ENCODE peak calls at places on chromosomes 12 and 14, in nine cellular contexts. O, K, I, T, R, H, E, P and J are unnamed samples. For H3K9me3 and H3K4me1, the result is how much of the 10 kb centered on the place peaks cover.

GRCh38 chr12:49515266-49515665 is 23.6 kb upstream of the KCNH3 start:
- DNase-seq in H (no peak), O (no peak), P (no peak), T (no peak), E (no peak), R (no peak), K (no peak), I (peak), J (no peak)

GRCh38 chr12:15621140-15621539 is 168.0 kb downstream of the EPS8 start:
- DNase-seq in O (no peak), E (no peak), P (no peak), T (no peak), I (no peak), R (no peak), K (no peak), H (no peak), J (no peak)

GRCh38 chr12:52074656-52075408 is 4.7 kb upstream of the SMIM41 start:
- DNase-seq in T (no peak), K (no peak), O (no peak), E (no peak), R (no peak), P (peak), H (no peak), I (no peak), J (no peak)

GRCh38 chr14:76151398-76152332 is at the start of gene GPATCH2L:
- DNase-seq in I (peak), T (peak), E (peak), H (peak), R (peak), P (peak), O (peak), K (peak), J (peak)

GRCh38 chr12:47825239-47825639 is 5.5 kb upstream of the HDAC7 start:
- DNase-seq in I (no peak), O (no peak), H (peak), T (no peak), R (no peak), P (no peak), K (no peak), E (peak), J (no peak)

GRCh38 chr14:60092516-60092915 is 793 bp downstream of the PCNX4 start:
- DNase-seq in H (no peak), R (no peak), O (peak), P (no peak), I (peak), T (no peak), K (peak), E (peak), J (peak)

GRCh38 chr12:109089683-109090082 is 3.6 kb downstream of the ALKBH2 start:
- DNase-seq in R (no peak), H (no peak), O (no peak), P (no peak), E (no peak), K (no peak), T (no peak), I (no peak), J (no peak)

GRCh38 chr14:105899657-105900397 is 373.4 kb downstream of the TMEM121 start:
- DNase-seq in K (no peak), I (no peak), R (no peak), H (peak), O (no peak), E (no peak), T (no peak), P (peak), J (no peak)

GRCh38 chr12:82593901-82594396 is 92.8 kb upstream of the TMTC2 start:
- DNase-seq in I (no peak), T (no peak), P (no peak), E (no peak), K (no peak), R (peak), H (no peak), O (no peak), J (peak)

GRCh38 chr14:89000007-89000942 is 175.8 kb downstream of the TTC8 start:
- DNase-seq in P (no peak), K (peak), I (peak), E (no peak), R (no peak), H (peak), O (peak), T (no peak), J (peak)

GRCh38 chr14:35140718-35141581 is 18.6 kb downstream of the PRORP start:
- DNase-seq in I (no peak), T (no peak), P (no peak), H (no peak), R (no peak), O (no peak), E (no peak), K (no peak), J (peak)

GRCh38 chr14:47507866-47508265 is 167.5 kb downstream of the MDGA2 start:
- DNase-seq in I (no peak), R (no peak), O (no peak), T (no peak), H (no peak), E (no peak), P (no peak), K (no peak), J (no peak)

GRCh38 chr14:38311655-38312054 is 55.8 kb upstream of the CLEC14A start:
- DNase-seq in P (no peak), H (no peak), I (no peak), T (no peak), K (no peak), E (no peak), R (no peak), O (no peak), J (no peak)

GRCh38 chr14:66575939-66576338 is 68.0 kb downstream of the GPHN start:
- DNase-seq in H (no peak), E (no peak), I (no peak), R (no peak), T (no peak), P (peak), K (no peak), O (no peak), J (no peak)

GRCh38 chr12:103901518-103902173 is 28.6 kb upstream of the HSP90B1 start:
- DNase-seq in E (no peak), H (no peak), K (no peak), T (peak), O (peak), P (no peak), R (no peak), I (no peak), J (no peak)

GRCh38 chr12:113287146-113287898 is 47.6 kb downstream of the SLC8B1 start:
- DNase-seq in I (no peak), H (peak), R (no peak), K (no peak), T (no peak), O (no peak), P (peak), E (no peak), J (no peak)

GRCh38 chr12:52419656-52420055 is 13.5 kb upstream of the KRT82 start:
- DNase-seq in T (no peak), I (peak), K (no peak), E (no peak), O (no peak), H (no peak), R (no peak), P (no peak), J (no peak)

GRCh38 chr14:77889971-77890442 is 90.1 kb downstream of the ADCK1 start:
- DNase-seq in K (no peak), T (no peak), O (no peak), E (no peak), I (peak), H (no peak), P (no peak), R (no peak), J (no peak)

GRCh38 chr12:26121841-26122680 is 2.8 kb downstream of the BHLHE41 start:
- DNase-seq in T (no peak), E (peak), P (peak), H (peak), I (no peak), O (peak), K (peak), R (no peak), J (no peak)

GRCh38 chr14:88481794-88482193 is 73.0 kb downstream of the PTPN21 start:
- DNase-seq in T (no peak), I (no peak), O (no peak), P (no peak), R (no peak), H (no peak), E (no peak), K (no peak), J (no peak)

GRCh38 chr12:1877169-1877878 is 41.1 kb downstream of the CACNA2D4 start:
- DNase-seq in H (no peak), O (no peak), E (no peak), R (no peak), T (no peak), I (no peak), K (no peak), P (no peak), J (no peak)

GRCh38 chr12:12266389-12266872 is 413 bp downstream of the LRP6 start:
- DNase-seq in T (no peak), E (peak), K (no peak), P (peak), R (no peak), I (no peak), O (peak), H (no peak), J (no peak)

GRCh38 chr14:101559624-101560533 is 1.4 kb upstream of the DIO3 start:
- DNase-seq in H (peak), R (no peak), E (peak), T (no peak), I (peak), K (peak), O (no peak), P (peak), J (no peak)

GRCh38 chr14:33700052-33700451 is 250.8 kb downstream of the EGLN3 start:
- DNase-seq in K (no peak), T (no peak), E (no peak), I (no peak), P (no peak), O (no peak), R (no peak), H (no peak), J (no peak)

DNA sequence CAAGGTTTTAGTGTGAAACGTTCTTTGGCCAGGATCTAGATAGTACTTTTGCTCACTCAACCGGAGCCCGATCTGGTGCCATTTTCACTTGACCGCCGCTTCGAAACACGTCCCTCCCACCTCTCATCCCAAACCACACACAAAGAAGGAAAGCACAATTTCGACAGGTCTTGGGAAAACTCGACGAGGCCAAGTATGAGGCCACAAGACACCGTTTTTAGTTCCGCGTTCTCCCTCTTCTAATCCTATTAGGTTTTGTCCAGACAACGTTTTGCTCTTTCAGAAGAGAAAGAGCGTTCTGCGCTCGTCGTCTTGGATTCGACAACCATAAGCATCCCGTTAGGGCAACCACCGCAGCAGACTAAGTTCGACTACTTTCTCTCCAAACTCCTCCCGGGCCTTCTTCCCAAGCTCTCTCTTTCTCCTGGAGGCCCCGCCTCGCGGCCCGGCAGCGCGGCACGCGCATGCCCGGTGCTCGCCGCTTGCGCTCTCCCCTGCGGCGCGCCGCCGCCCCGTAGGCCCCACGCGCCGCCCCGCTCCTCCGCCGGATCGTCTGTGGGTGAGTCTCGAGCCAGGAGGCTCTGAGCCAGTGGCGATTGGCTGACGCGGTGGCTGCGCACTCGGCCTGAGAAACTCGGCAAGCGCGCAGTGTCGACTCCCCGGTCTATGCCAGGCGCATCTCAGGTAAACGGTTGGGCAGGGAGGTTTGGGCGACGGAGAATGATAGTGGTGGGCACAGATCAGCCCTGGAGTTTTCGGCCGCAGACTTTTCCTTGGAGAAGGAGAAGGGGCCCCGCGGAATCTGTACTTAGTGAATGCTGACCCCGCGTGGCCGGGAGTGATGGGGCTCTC is at the start of gene MIPOL1:
- DNase-seq in O (peak), K (peak), I (peak), H (peak), R (peak), T (no peak), P (peak), E (peak), J (no peak)
- H3K4me3 ChIP-seq in O (peak), K (peak), I (peak), H (peak), R (peak), T (no peak), P (peak), E (peak), J (no peak)

DNA sequence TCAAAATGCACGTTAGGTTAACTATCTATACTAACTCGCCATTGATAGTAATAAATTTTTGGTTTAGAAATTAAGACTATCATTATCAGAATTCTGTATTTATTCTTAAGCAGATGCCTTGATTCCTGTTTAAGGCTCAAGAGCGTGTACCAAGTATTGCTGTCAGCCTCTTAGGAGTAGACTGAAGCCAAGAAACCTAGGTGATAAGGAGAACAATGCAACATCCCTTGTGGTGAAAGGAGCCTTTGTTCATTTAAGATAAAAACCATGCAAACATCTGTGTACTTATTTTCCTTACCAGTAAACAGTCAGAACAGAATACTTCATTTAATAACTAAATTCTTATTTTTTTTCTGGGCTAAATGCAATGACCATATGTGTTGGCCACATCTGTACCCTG is 109.4 kb upstream of the NOVA1 start:
- DNase-seq in R (no peak), K (no peak), P (no peak), O (no peak), E (no peak), H (no peak), T (no peak), I (no peak), J (no peak)
- H3K9me3 ChIP-seq in R (under half), K (under half), P (under half), O (under half), E (under half), H (under half), T (under half), I (under half), J (under half)

DNA sequence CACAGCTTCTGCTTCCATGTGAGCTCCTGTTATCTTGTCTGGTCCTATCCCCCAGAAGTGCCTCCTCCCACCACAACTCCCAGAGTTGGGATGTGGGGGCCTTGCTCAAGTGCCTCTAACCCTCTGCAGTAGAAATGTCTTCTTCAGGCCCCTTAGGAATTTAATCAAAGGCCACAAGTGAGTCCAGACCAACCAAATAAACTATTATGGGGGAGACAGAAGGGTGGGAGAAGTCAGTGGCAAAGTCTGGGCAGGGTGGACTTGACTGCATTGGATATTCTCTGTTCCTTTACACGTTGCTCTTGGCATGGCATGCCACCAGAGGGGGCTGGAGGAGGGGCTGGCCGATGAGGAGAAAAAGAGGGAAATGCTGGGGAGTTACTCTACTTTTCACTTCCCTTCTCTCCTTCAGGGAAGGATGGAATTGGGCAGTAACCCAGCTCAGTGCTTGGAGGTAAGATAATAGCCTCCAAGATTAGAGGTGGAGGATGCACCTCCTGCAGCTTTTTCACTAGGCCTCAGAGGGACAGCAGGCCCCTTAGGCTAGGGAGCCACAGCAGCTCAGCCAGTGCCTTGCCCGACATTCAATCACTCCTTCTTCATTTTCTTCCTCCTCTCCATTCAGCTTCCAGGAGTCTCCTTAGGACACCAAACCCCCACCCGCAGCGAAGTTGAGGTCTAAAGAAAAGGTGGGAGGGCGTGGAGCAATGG is 1.2 kb upstream of the AP1G2 start:
- DNase-seq in E (peak), H (no peak), R (no peak), K (peak), P (no peak), I (no peak), T (no peak), O (peak), J (no peak)
- H3K4me1 ChIP-seq in E (under half), H (under half), R (under half), K (under half), P (under half), I (under half), T (under half), O (under half), J (under half)

GRCh38 chr14:94176808-94177207 is 2.7 kb downstream of the PPP4R4 start:
- DNase-seq in E (no peak), R (no peak), O (no peak), T (no peak), K (no peak), H (no peak), I (no peak), P (no peak), J (no peak)

GRCh38 chr14:94173885-94174621 is at the start of gene PPP4R4:
- DNase-seq in E (peak), R (peak), I (peak), O (peak), K (peak), T (peak), H (peak), P (peak), J (peak)

GRCh38 chr14:94173471-94173884 is 644 bp upstream of the PPP4R4 start:
- DNase-seq in E (no peak), K (no peak), P (peak), I (no peak), T (no peak), H (no peak), O (peak), R (no peak), J (no peak)

GRCh38 chr14:94174622-94175402 is 690 bp downstream of the PPP4R4 start:
- DNase-seq in O (no peak), P (peak), H (no peak), E (peak), I (no peak), K (no peak), R (peak), T (no peak), J (peak)

GRCh38 chr14:94175403-94176146 is 1.5 kb downstream of the PPP4R4 start:
- DNase-seq in K (no peak), O (no peak), R (no peak), E (no peak), P (no peak), T (no peak), I (no peak), H (no peak), J (no peak)
- H3K4me3 ChIP-seq in K (no peak), O (peak), R (peak), E (peak), P (no peak), T (peak), I (peak), H (peak), J (peak)

GRCh38 chr12:5807090-5807414 is 138.0 kb downstream of the ANO2 start:
- DNase-seq in H (no peak), P (no peak), K (no peak), I (peak), E (no peak), R (no peak), O (no peak), T (no peak), J (no peak)

GRCh38 chr12:5806376-5807089 is 138.5 kb downstream of the ANO2 start:
- DNase-seq in E (no peak), T (no peak), P (no peak), R (no peak), H (no peak), O (no peak), K (no peak), I (peak), J (no peak)

GRCh38 chr12:5808956-5809355 is 136.1 kb downstream of the ANO2 start:
- DNase-seq in O (no peak), T (no peak), E (no peak), I (peak), R (no peak), K (no peak), H (no peak), P (no peak), J (no peak)

GRCh38 chr12:5807538-5808219 is 137.4 kb downstream of the ANO2 start:
- DNase-seq in E (no peak), K (no peak), O (no peak), I (peak), T (no peak), R (no peak), H (no peak), P (no peak), J (no peak)

GRCh38 chr12:5809586-5809985 is 135.5 kb downstream of the ANO2 start:
- DNase-seq in O (no peak), H (no peak), P (no peak), T (no peak), R (no peak), K (no peak), E (no peak), I (no peak), J (no peak)
- H3K9me3 ChIP-seq in O (under half), H (under half), P (under half), T (under half), R (under half), K (under half), E (under half), I (under half), J (under half)

DNA sequence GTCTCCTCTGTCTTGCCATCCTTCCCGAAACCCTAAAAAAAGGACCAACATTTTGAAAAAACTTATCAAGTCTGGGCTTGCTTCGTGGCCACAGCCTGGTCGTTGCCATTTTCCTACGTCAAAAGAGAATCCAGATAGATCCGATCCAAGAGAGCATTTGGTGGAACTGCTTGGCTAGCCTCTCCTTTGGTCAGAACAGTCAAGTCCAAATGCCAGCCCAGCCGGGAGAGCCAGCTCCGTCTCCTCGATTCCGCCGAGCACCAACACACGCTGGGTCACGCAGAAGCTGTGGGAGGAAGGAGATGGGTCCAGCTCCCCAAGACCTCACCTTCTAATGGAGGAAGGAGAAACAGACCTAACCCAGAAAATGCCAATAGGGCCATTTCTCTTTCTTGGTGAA is 9.3 kb upstream of the PRIMA1 start:
- DNase-seq in I (no peak), K (no peak), P (no peak), O (no peak), H (no peak), T (no peak), R (no peak), E (no peak), J (no peak)
- H3K4me1 ChIP-seq in I (under half), K (under half), P (under half), O (under half), H (under half), T (under half), R (under half), E (under half), J (under half)

GRCh38 chr12:9758119-9758518 is 2.6 kb downstream of the CD69 start:
- DNase-seq in O (no peak), H (no peak), K (no peak), I (no peak), E (no peak), R (no peak), P (no peak), T (no peak), J (no peak)

GRCh38 chr12:9761407-9761736 is 671 bp upstream of the CD69 start:
- DNase-seq in T (no peak), P (no peak), O (no peak), R (no peak), K (no peak), H (no peak), I (peak), E (no peak), J (no peak)

GRCh38 chr12:9760699-9761406 is at the start of gene CD69:
- DNase-seq in R (no peak), P (no peak), E (no peak), O (peak), T (peak), I (no peak), K (no peak), H (no peak), J (no peak)

GRCh38 chr12:9757433-9758025 is 3.2 kb downstream of the CD69 start:
- DNase-seq in O (no peak), H (no peak), I (no peak), R (no peak), P (no peak), E (no peak), K (no peak), T (no peak), J (no peak)

GRCh38 chr12:9759680-9760592 is 765 bp downstream of the CD69 start:
- DNase-seq in H (no peak), K (no peak), O (no peak), P (no peak), I (no peak), R (no peak), T (no peak), E (no peak), J (no peak)
- H3K4me3 ChIP-seq in H (no peak), K (no peak), O (peak), P (no peak), I (no peak), R (no peak), T (peak), E (no peak), J (no peak)

GRCh38 chr12:69196302-69197288 is 42.8 kb upstream of the CPSF6 start:
- DNase-seq in R (no peak), K (peak), T (no peak), E (no peak), H (no peak), O (peak), P (no peak), I (no peak), J (no peak)
- H3K9me3 ChIP-seq in R (under half), K (under half), T (under half), E (under half), H (under half), O (under half), P (under half), I (under half), J (under half)